ENCODE peak calls at places on chromosomes 11 and 22, in ten cellular contexts. D is astrocyte of the spinal cord; A is heart right ventricle; X is HEK293T; T is body of pancreas; V is activated CD4-positive, alpha-beta T cell treated with anti-CD3 and anti-CD28 coated beads, Interleukin-2, amount 50 U/mL, for 24 hours; F is naive B cell; N is stimulated activated CD4-positive, alpha-beta T cell treated with anti-CD3 and anti-CD28 coated beads, Interleukin-4, amount 100 ng/mL, for 48 hours; W is upper lobe of right lung; H is LoVo. P is an unnamed sample.

GRCh38 chr11:62404918-62405317 is 13.9 kb upstream of the SCGB1A1 start:
- DNase-seq in D (no peak), A (no peak), X (no peak), T (no peak), V (no peak), F (no peak), N (no peak), W (no peak), H (no peak), P (no peak)

GRCh38 chr22:24803064-24803542 is 2.9 kb upstream of the SGSM1 start:
- DNase-seq in D (no peak), A (peak), X (peak), T (peak), V (peak), F (peak), N (peak), W (peak), H (peak), P (peak)

GRCh38 chr22:20015187-20015625 is 1.4 kb downstream of the ARVCF start:
- DNase-seq in D (no peak), A (no peak), X (no peak), T (no peak), V (no peak), F (no peak), N (no peak), W (no peak), H (no peak), P (no peak)

GRCh38 chr11:87428266-87428665 is 390.5 kb downstream of the TMEM135 start:
- DNase-seq in D (no peak), A (no peak), X (no peak), T (no peak), V (no peak), F (no peak), N (no peak), W (no peak), H (no peak), P (no peak)

GRCh38 chr22:27197071-27197470 is 539.7 kb downstream of the MIAT start:
- DNase-seq in D (no peak), A (no peak), X (no peak), T (no peak), V (no peak), F (no peak), N (no peak), W (no peak), H (no peak), P (no peak)

GRCh38 chr11:57111646-57112045 is 70.1 kb upstream of the LRRC55 start:
- DNase-seq in D (no peak), A (no peak), X (no peak), T (no peak), V (no peak), F (no peak), N (no peak), W (no peak), H (no peak), P (no peak)

GRCh38 chr11:94132152-94132558 is 3.5 kb downstream of the PANX1 start:
- DNase-seq in D (peak), A (peak), X (no peak), T (no peak), V (no peak), F (no peak), N (no peak), W (no peak), H (no peak), P (no peak)

GRCh38 chr11:61923166-61924015 is 6.0 kb upstream of the RAB3IL1 start:
- DNase-seq in D (peak), A (peak), X (no peak), T (peak), V (no peak), F (no peak), N (no peak), W (no peak), H (no peak), P (no peak)

GRCh38 chr22:38455530-38456271 is 702 bp upstream of the KCNJ4 start:
- DNase-seq in D (no peak), A (no peak), X (peak), T (peak), V (no peak), F (no peak), N (no peak), W (no peak), H (peak), P (no peak)

GRCh38 chr22:19612866-19613572 is 88.8 kb upstream of the CLDN5 start:
- DNase-seq in D (no peak), A (no peak), X (no peak), T (no peak), V (no peak), F (no peak), N (no peak), W (no peak), H (no peak), P (no peak)

GRCh38 chr11:28860898-28861297 is 752.7 kb downstream of the METTL15 start:
- DNase-seq in D (peak), A (no peak), X (no peak), T (no peak), V (no peak), F (no peak), N (no peak), W (no peak), H (no peak), P (no peak)

GRCh38 chr11:132073787-132074186 is 703.4 kb downstream of the NTM start:
- DNase-seq in D (no peak), A (no peak), X (no peak), T (no peak), V (no peak), F (no peak), N (no peak), W (no peak), H (no peak), P (no peak)

P was measured in NAMALWA.